ENCODE peak calls at places on chromosomes 6 and 20, in ten cellular contexts. B is fibroblast of the conjunctiva, Q is neural progenitor cell, R is NCI-H748 treated with DMSO at 0.1 percent for 48 hours, V is fibroblast of pulmonary artery, M is PC-3, H is activated gamma-delta T cell treated with Interleukin-2 at 50 U/mL for 16 hours, Z is GM18507, C is HFFc6, T is SHP77 treated with DMSO at 0.1 percent for 48 hours. P is an unnamed sample.

GRCh38 chr6:44338228-44339122 is 4.0 kb upstream of the SPATS1 start:
- DNase-seq in B (peak; percentile 34), Q (peak; percentile 81), R (peak; percentile 79), V (peak; percentile 67), M (peak; percentile 80), H (peak; percentile 59), Z (peak; percentile 40), C (peak; percentile 16), T (peak; percentile 34), P (peak; percentile 24)

GRCh38 chr6:4340544-4340943 is 205.2 kb upstream of the ECI2 start:
- DNase-seq in B (no peak), Q (no peak), R (no peak), V (no peak), M (no peak), H (no peak), Z (no peak), C (no peak), T (no peak), P (no peak)

GRCh38 chr20:24979036-24979960 is 13.3 kb downstream of the APMAP start:
- DNase-seq in B (no peak), Q (no peak), R (no peak), V (no peak), M (no peak), H (no peak), Z (no peak), C (no peak), T (no peak), P (no peak)

GRCh38 chr20:63692436-63693078 is 3.9 kb upstream of the TNFRSF6B start:
- DNase-seq in B (no peak), Q (no peak), R (no peak), V (no peak), M (peak; percentile 32), H (no peak), Z (no peak), C (peak; percentile 20), T (no peak), P (no peak)

GRCh38 chr20:49045440-49046086 is 549 bp upstream of the CSE1L start:
- DNase-seq in B (no peak), Q (no peak), R (no peak), V (no peak), M (no peak), H (no peak), Z (no peak), C (no peak), T (no peak), P (no peak)

GRCh38 chr20:43017241-43018030 is 172.3 kb downstream of the PTPRT start:
- DNase-seq in B (no peak), Q (no peak), R (no peak), V (no peak), M (no peak), H (no peak), Z (no peak), C (no peak), T (no peak), P (no peak)

GRCh38 chr6:139380168-139380567 is 5.7 kb upstream of the CITED2 start:
- DNase-seq in B (no peak), Q (no peak), R (no peak), V (no peak), M (no peak), H (no peak), Z (no peak), C (no peak), T (no peak), P (no peak)

GRCh38 chr20:17654649-17655285 is 27.3 kb downstream of the RRBP1 start:
- DNase-seq in B (no peak), Q (peak; percentile 78), R (no peak), V (peak; percentile 72), M (peak; percentile 51), H (no peak), Z (no peak), C (no peak), T (no peak), P (peak; percentile 27)

GRCh38 chr6:34237316-34237721 is 646 bp downstream of the HMGA1 start:
- DNase-seq in B (no peak), Q (peak; percentile 57), R (no peak), V (no peak), M (peak; percentile 31), H (no peak), Z (no peak), C (no peak), T (no peak), P (no peak)

GRCh38 chr6:132830236-132830799 is 15.9 kb downstream of the RPS12 start:
- DNase-seq in B (no peak), Q (peak; percentile 79), R (peak; percentile 64), V (peak; percentile 62), M (peak; percentile 60), H (no peak), Z (no peak), C (no peak), T (peak; percentile 69), P (peak; percentile 17)

GRCh38 chr6:106799008-106799952 is 169.9 kb downstream of the QRSL1 start:
- DNase-seq in B (no peak), Q (peak; percentile 23), R (no peak), V (peak; percentile 3), M (peak; percentile 77), H (no peak), Z (no peak), C (peak; percentile 3), T (no peak), P (peak; percentile 42)

GRCh38 chr6:11525468-11526155 is 11.9 kb upstream of the TMEM170B start:
- DNase-seq in B (peak; percentile 30), Q (no peak), R (no peak), V (peak; percentile 72), M (peak; percentile 19), H (no peak), Z (no peak), C (peak; percentile 8), T (no peak), P (no peak)

GRCh38 chr20:62953167-62953838 is 794 bp downstream of the SLC17A9 start:
- DNase-seq in B (no peak), Q (no peak), R (no peak), V (no peak), M (no peak), H (no peak), Z (no peak), C (no peak), T (no peak), P (no peak)

GRCh38 chr6:23202207-23202606 is 632.8 kb downstream of the HDGFL1 start:
- DNase-seq in B (no peak), Q (no peak), R (no peak), V (no peak), M (no peak), H (no peak), Z (no peak), C (no peak), T (no peak), P (no peak)

GRCh38 chr6:82033631-82034211 is 213.8 kb downstream of the IBTK start:
- DNase-seq in B (peak; percentile 16), Q (no peak), R (no peak), V (peak; percentile 51), M (no peak), H (no peak), Z (no peak), C (no peak), T (no peak), P (no peak)

GRCh38 chr20:47576516-47577033 is 74.9 kb downstream of the NCOA3 start:
- DNase-seq in B (peak; percentile 59), Q (peak; percentile 32), R (peak; percentile 40), V (peak; percentile 85), M (peak; percentile 93), H (no peak), Z (peak; percentile 40), C (peak; percentile 70), T (peak; percentile 56), P (peak; percentile 93)

GRCh38 chr6:135651964-135652755 is 154.6 kb upstream of the AHI1 start:
- DNase-seq in B (no peak), Q (peak; percentile 12), R (no peak), V (no peak), M (no peak), H (no peak), Z (no peak), C (no peak), T (no peak), P (no peak)

GRCh38 chr6:5004373-5005037 is 668 bp upstream of the RPP40 start:
- DNase-seq in B (no peak), Q (no peak), R (no peak), V (no peak), M (no peak), H (no peak), Z (no peak), C (no peak), T (no peak), P (no peak)

GRCh38 chr20:52433326-52434040 is 241.9 kb upstream of the ZFP64 start:
- DNase-seq in B (no peak), Q (no peak), R (no peak), V (no peak), M (no peak), H (no peak), Z (no peak), C (no peak), T (no peak), P (no peak)

GRCh38 chr20:420721-421574 is 12.8 kb downstream of the RBCK1 start:
- DNase-seq in B (no peak), Q (no peak), R (no peak), V (no peak), M (no peak), H (no peak), Z (no peak), C (no peak), T (no peak), P (no peak)

GRCh38 chr20:42204261-42204660 is 586.1 kb upstream of the CHD6 start:
- DNase-seq in B (no peak), Q (peak; percentile 34), R (peak; percentile 6), V (no peak), M (no peak), H (no peak), Z (no peak), C (no peak), T (no peak), P (no peak)

GRCh38 chr6:34938268-34938667 is 49.2 kb downstream of the ANKS1A start:
- DNase-seq in B (no peak), Q (no peak), R (no peak), V (no peak), M (no peak), H (no peak), Z (no peak), C (no peak), T (no peak), P (no peak)

GRCh38 chr6:8499540-8499939 is 64.2 kb upstream of the SLC35B3 start:
- DNase-seq in B (no peak), Q (peak; percentile 34), R (peak; percentile 23), V (no peak), M (peak; percentile 51), H (no peak), Z (no peak), C (no peak), T (no peak), P (no peak)

GRCh38 chr6:52399511-52400315 is 20.4 kb upstream of the EFHC1 start:
- DNase-seq in B (peak; percentile 60), Q (peak; percentile 77), R (peak; percentile 48), V (peak; percentile 81), M (peak; percentile 72), H (no peak), Z (no peak), C (peak; percentile 49), T (peak; percentile 33), P (peak; percentile 39)

P was measured in NCI-H226.